ENCODE peak calls at places on chromosomes 7 and 10, in four cellular contexts. C is left lung, N is Panc1, T is H1. Z is an unnamed sample. For H3K4me1, the result is how much of the 10 kb centered on the place peaks cover.

GRCh38 chr10:75408512-75408881 is 6.9 kb upstream of the ZNF503 start:
- DNase-seq in C (no peak), N (no peak), T (peak), Z (no peak)

GRCh38 chr7:1278543-1278942 is 45.9 kb downstream of the UNCX start:
- DNase-seq in C (peak), N (no peak), T (no peak), Z (no peak)

GRCh38 chr7:82044497-82045080 is 274.7 kb upstream of the HGF start:
- DNase-seq in C (no peak), N (peak), T (no peak), Z (no peak)

GRCh38 chr10:30188567-30189253 is 129.3 kb upstream of the JCAD start:
- DNase-seq in C (no peak), N (no peak), T (no peak), Z (no peak)

GRCh38 chr10:80260295-80261243 is 28.9 kb downstream of the MAT1A start:
- DNase-seq in C (no peak), N (peak), T (peak), Z (no peak)

GRCh38 chr10:54441286-54441685 is 359.7 kb downstream of the PCDH15 start:
- DNase-seq in C (no peak), N (no peak), T (no peak), Z (no peak)

GRCh38 chr7:47376991-47377590 is 204.8 kb downstream of the TNS3 start:
- DNase-seq in C (no peak), N (no peak), T (no peak), Z (no peak)

GRCh38 chr7:143967398-143967797 is 12.8 kb downstream of the OR2F1 start:
- DNase-seq in C (no peak), N (no peak), T (no peak), Z (no peak)

GRCh38 chr10:124176309-124177179 is 83.1 kb upstream of the CHST15 start:
- DNase-seq in C (no peak), N (no peak), T (peak), Z (no peak)

GRCh38 chr7:17408904-17409290 is 110.4 kb downstream of the AHR start:
- DNase-seq in C (no peak), N (no peak), T (no peak), Z (no peak)

GRCh38 chr10:91957091-91957490 is 33.5 kb downstream of the BTAF1 start:
- DNase-seq in C (no peak), N (no peak), T (no peak), Z (no peak)

GRCh38 chr7:39509441-39509840 is 56.8 kb upstream of the YAE1 start:
- DNase-seq in C (no peak), N (no peak), T (no peak), Z (no peak)

GRCh38 chr7:80014507-80014906 is 120.1 kb upstream of the GNAI1 start:
- DNase-seq in C (no peak), N (no peak), T (no peak), Z (no peak)

GRCh38 chr10:69461327-69462025 is 10.2 kb downstream of the TSPAN15 start:
- DNase-seq in C (no peak), N (no peak), T (no peak), Z (no peak)

GRCh38 chr10:79260803-79261740 is 86.2 kb upstream of the PPIF start:
- DNase-seq in C (no peak), N (no peak), T (no peak), Z (no peak)

GRCh38 chr7:135211179-135211945 is at the start of gene WDR91:
- DNase-seq in C (peak), N (peak), T (peak), Z (peak)

DNA sequence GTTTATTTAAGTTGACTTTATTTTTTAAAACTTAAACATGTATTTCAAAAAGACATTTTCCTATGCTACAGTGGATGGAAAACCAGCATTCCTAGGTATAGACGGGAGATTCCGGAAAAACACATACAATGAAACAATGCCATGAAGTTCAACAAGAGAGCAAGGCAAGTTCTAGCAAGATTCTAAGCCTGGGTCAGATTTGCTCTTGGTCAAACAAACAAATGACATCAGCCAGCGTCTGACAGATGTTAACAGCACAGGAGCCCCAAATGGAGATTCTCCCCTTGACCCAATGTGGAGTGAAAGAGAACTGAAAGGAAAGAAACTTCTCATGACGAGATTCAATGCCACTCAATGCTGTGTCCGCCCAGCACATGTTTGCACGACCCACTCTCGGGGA is 149.9 kb downstream of the NEURL1 start:
- DNase-seq in C (no peak), N (no peak), T (no peak), Z (no peak)
- H3K4me1 ChIP-seq in C (under half), N (under half), T (under half), Z (half or more)

GRCh38 chr10:77970869-77971803 is 44.6 kb upstream of the DLG5 start:
- DNase-seq in C (no peak), N (peak), T (no peak), Z (peak)

GRCh38 chr10:77971804-77972144 is 45.2 kb upstream of the DLG5 start:
- DNase-seq in C (no peak), N (no peak), T (no peak), Z (no peak)

GRCh38 chr10:77967611-77968022 is 41.1 kb upstream of the DLG5 start:
- DNase-seq in C (no peak), N (no peak), T (no peak), Z (no peak)

GRCh38 chr10:77972148-77972547 is 45.6 kb upstream of the DLG5 start:
- DNase-seq in C (no peak), N (no peak), T (no peak), Z (no peak)

DNA sequence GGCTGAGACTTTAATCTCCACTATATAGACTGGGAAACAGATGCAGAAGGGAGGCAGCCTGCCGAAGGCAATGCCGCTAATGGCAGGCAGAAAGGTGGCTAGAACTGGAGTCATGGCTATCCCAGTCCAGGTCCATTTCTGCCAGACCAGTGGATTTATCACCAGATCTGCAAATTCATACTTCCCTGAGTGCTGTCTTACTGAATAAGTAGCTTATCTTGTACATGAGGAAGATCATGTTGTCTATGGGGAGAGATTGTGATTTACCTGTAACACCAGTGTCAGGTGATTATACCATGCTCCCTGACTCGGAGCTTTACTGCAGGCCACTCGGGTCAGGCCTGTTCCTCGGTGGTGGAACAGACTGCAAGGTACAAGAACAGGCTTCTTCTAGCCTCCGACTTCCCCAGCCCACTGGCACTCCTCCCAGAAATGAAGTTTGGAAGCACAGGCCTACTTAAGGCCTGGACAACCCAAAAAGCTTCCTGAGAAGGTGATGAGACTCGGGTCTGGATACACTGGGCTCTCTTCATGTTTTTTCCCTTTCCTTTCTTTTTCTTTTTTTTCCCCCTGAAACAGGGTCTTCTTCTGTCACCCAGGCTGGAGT is 42.6 kb upstream of the DLG5 start:
- DNase-seq in C (no peak), N (no peak), T (no peak), Z (no peak)
- H3K4me3 ChIP-seq in C (no peak), N (no peak), T (no peak), Z (no peak)

GRCh38 chr7:30913821-30914515 is 2.3 kb downstream of the AQP1 start:
- DNase-seq in C (peak), N (no peak), T (no peak), Z (no peak)

GRCh38 chr7:30912021-30912420 is 368 bp downstream of the AQP1 start:
- DNase-seq in C (peak), N (no peak), T (no peak), Z (no peak)

GRCh38 chr7:30912454-30912985 is 867 bp downstream of the AQP1 start:
- DNase-seq in C (peak), N (no peak), T (no peak), Z (no peak)

GRCh38 chr7:30911561-30911969 is at the start of gene AQP1:
- DNase-seq in C (peak), N (no peak), T (no peak), Z (peak)

DNA sequence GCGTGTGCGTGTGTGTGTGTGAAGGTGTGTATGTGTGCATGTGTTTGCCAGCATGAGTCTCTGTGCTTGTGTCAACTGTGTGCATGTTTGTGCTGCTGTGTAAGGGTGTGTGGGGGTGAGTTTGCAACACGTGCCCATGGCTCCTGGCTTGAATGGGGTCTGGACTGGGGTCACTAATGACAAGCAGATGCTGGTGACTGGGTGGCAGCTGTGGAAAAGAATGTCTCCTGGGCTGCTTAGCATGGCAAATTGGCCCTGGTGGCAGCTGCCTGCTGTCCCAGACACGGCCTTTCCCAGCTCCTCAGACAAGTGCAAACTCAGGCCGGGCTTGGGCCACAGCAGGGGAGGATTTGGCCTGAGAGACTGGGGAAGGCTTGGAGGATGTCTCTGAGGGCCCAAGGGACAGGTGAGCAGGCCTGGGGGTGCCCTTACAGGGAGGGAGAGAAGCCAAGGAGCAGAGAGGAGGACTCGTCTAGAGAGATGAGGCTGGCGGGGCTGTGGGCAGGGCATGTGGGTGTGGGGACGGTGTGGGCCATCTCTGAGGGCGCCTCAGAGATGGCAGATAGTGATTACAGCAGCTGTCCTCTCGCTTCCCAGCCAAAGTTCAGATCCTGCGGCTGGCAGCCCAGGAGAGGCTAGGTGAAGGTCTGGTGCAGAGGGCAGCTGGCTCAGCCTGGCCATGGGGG is 1.5 kb downstream of the AQP1 start:
- DNase-seq in C (peak), N (no peak), T (no peak), Z (no peak)
- H3K4me1 ChIP-seq in C (under half), N (under half), T (under half), Z (half or more)

GRCh38 chr10:43930777-43931176 is 282.1 kb upstream of the ZNF32 start:
- DNase-seq in C (no peak), N (no peak), T (no peak), Z (no peak)
- H3K4me3 ChIP-seq in C (no peak), N (no peak), T (no peak), Z (no peak)

GRCh38 chr10:12819656-12820055 is 181.9 kb downstream of the CCDC3 start:
- DNase-seq in C (no peak), N (no peak), T (no peak), Z (no peak)
- H3K4me1 ChIP-seq in C (under half), N (under half), T (under half), Z (under half)

DNA sequence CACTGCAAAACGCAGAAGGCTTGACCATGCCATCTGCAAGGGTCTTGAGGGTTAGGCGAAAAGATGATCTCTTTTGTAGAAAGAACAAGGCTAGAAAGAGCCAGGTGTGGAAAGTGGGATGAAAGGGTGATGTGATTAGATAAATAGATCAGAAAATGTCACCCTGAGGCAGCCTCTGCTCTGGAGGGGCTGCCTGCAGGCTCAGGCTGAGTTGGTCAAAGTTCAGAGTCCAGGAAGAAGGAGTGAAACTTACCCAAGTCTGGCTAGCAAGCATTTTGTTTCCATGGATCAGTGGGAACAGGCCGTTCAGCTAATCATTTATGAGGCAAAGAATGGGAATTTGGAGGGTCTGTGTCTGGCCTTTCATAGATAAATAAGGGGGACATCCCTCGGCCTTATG is 79.7 kb downstream of the RGS10 start:
- DNase-seq in C (no peak), N (no peak), T (no peak), Z (no peak)
- H3K4me3 ChIP-seq in C (no peak), N (no peak), T (no peak), Z (no peak)

DNA sequence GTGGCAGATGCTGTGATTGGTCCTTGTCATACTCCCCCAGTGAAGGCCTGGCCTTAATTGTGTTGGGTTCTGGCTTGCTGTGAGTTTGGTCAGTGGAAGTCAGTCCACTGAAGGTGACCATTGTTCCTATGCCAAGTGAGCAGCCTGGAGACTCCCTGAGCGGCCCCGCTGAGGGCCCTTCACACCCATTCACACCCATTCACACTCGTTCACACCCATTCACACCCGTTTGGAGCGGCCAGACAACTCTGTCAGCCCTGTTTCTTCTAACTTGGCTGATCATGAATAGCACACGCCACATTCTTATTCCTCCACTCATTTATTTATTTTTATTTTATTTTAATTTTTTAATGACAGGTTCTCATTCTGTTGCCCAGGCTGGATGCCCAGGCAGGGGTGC is 61.5 kb downstream of the C10orf120 start:
- DNase-seq in C (no peak), N (no peak), T (no peak), Z (no peak)
- H3K4me1 ChIP-seq in C (under half), N (under half), T (under half), Z (under half)

DNA sequence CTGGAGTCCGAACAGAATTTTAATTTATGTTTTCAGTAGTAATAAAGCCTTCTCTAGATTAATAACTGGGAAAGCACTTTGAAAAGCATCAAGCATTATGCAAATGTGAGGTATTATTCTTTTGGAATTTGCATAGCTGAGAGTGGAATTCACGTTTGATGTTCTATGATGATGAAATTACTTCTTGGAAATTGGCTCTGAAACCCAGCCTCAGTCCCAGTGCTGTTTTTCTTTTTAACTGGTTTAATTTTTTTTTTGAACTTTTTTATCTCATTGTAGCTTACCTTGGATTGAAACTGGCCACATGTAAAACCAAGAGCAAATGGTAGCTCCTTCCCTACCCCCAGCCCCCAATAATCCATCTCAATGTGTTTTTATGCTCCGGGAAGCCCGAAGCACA is 1.2 kb downstream of the TBXAS1 start:
- DNase-seq in C (no peak), N (no peak), T (no peak), Z (no peak)
- H3K4me3 ChIP-seq in C (peak), N (no peak), T (no peak), Z (peak)